ENCODE peak calls at places on chromosomes 7 and 10, in four cellular contexts. O is T-cell, V is lung, W is heart right ventricle. D is an unnamed sample.

GRCh38 chr10:49419005-49419404 is 23.1 kb upstream of the DRGX start:
- DNase-seq in O (no peak), V (peak), W (no peak), D (no peak)

GRCh38 chr10:36109399-36110023 is 467.4 kb upstream of the FZD8 start:
- DNase-seq in O (no peak), V (no peak), W (no peak), D (no peak)

GRCh38 chr7:132202541-132202940 is 373.7 kb downstream of the PLXNA4 start:
- DNase-seq in O (no peak), V (no peak), W (no peak), D (no peak)

GRCh38 chr10:122132882-122133634 is 138.0 kb upstream of the BTBD16 start:
- DNase-seq in O (no peak), V (no peak), W (no peak), D (no peak)

GRCh38 chr10:49001402-49001801 is 61.8 kb upstream of the LRRC18 start:
- DNase-seq in O (no peak), V (no peak), W (no peak), D (no peak)

GRCh38 chr7:80136276-80137045 is 1.8 kb downstream of the GNAI1 start:
- DNase-seq in O (no peak), V (no peak), W (no peak), D (no peak)

GRCh38 chr10:103055105-103055504 is 137.0 kb downstream of the CNNM2 start:
- DNase-seq in O (no peak), V (no peak), W (no peak), D (no peak)

GRCh38 chr10:86265236-86265876 is 101.2 kb downstream of the GRID1 start:
- DNase-seq in O (no peak), V (no peak), W (no peak), D (no peak)

GRCh38 chr7:17774248-17774647 is 166.0 kb downstream of the SNX13 start:
- DNase-seq in O (no peak), V (no peak), W (no peak), D (peak)

D was measured in HS-5.